ENCODE peak calls at places on chromosomes 13 and 19, in seven cellular contexts. T is transverse colon, C is AG09319, B is heart right ventricle, W is Calu3, E is fibroblast of mammary gland, I is IMR-90. M is an unnamed sample.

GRCh38 chr13:25446261-25446660 is 74.5 kb downstream of the ATP8A2 start:
- DNase-seq in T (no peak), C (no peak), B (no peak), W (no peak), E (no peak), I (no peak), M (no peak)

GRCh38 chr13:100673831-100674362 is 698 bp downstream of the TMTC4 start:
- DNase-seq in T (peak), C (no peak), B (peak), W (peak), E (peak), I (peak), M (peak)

GRCh38 chr13:110528911-110529310 is 32.6 kb downstream of the RAB20 start:
- DNase-seq in T (no peak), C (no peak), B (no peak), W (no peak), E (no peak), I (no peak), M (no peak)

GRCh38 chr19:14425696-14426138 is 6.6 kb upstream of the DDX39A start:
- DNase-seq in T (no peak), C (no peak), B (no peak), W (no peak), E (peak), I (peak), M (no peak)

GRCh38 chr19:21532904-21533303 is 27.5 kb downstream of the ZNF429 start:
- DNase-seq in T (no peak), C (no peak), B (no peak), W (no peak), E (no peak), I (no peak), M (no peak)

GRCh38 chr13:39329182-39329639 is 273.8 kb downstream of the LHFPL6 start:
- DNase-seq in T (peak), C (no peak), B (no peak), W (no peak), E (no peak), I (no peak), M (no peak)

GRCh38 chr19:11540642-11541041 is 2.0 kb downstream of the CNN1 start:
- DNase-seq in T (no peak), C (no peak), B (no peak), W (no peak), E (no peak), I (no peak), M (no peak)

GRCh38 chr19:30690935-30691505 is 318.8 kb downstream of the ZNF536 start:
- DNase-seq in T (no peak), C (no peak), B (no peak), W (no peak), E (no peak), I (no peak), M (no peak)

GRCh38 chr13:26377038-26377437 is 123.1 kb downstream of the CDK8 start:
- DNase-seq in T (no peak), C (no peak), B (no peak), W (peak), E (peak), I (peak), M (peak)

GRCh38 chr19:10517760-10518443 is 655 bp upstream of the S1PR5 start:
- DNase-seq in T (no peak), C (no peak), B (peak), W (peak), E (no peak), I (peak), M (peak)

GRCh38 chr13:20487927-20488326 is 37.7 kb downstream of the CRYL1 start:
- DNase-seq in T (no peak), C (no peak), B (no peak), W (no peak), E (peak), I (no peak), M (no peak)

GRCh38 chr19:48635263-48635965 is 1.8 kb downstream of the DBP start:
- DNase-seq in T (peak), C (no peak), B (peak), W (peak), E (no peak), I (no peak), M (no peak)

GRCh38 chr19:47020992-47021496 is 1.4 kb downstream of the NPAS1 start:
- DNase-seq in T (no peak), C (no peak), B (peak), W (no peak), E (no peak), I (no peak), M (no peak)

GRCh38 chr19:30692517-30692870 is 320.3 kb downstream of the ZNF536 start:
- DNase-seq in T (no peak), C (no peak), B (no peak), W (no peak), E (no peak), I (no peak), M (no peak)

GRCh38 chr19:38233740-38234251 is 9.8 kb upstream of the DPF1 start:
- DNase-seq in T (peak), C (no peak), B (peak), W (peak), E (peak), I (peak), M (peak)

GRCh38 chr13:95188128-95188527 is 113.1 kb downstream of the ABCC4 start:
- DNase-seq in T (no peak), C (no peak), B (no peak), W (no peak), E (peak), I (no peak), M (no peak)

GRCh38 chr19:931860-932646 is 6.2 kb downstream of the ARID3A start:
- DNase-seq in T (no peak), C (no peak), B (no peak), W (no peak), E (no peak), I (no peak), M (no peak)

GRCh38 chr13:113916330-113916815 is 52.5 kb upstream of the GAS6 start:
- DNase-seq in T (no peak), C (no peak), B (no peak), W (no peak), E (peak), I (peak), M (peak)

GRCh38 chr13:100506154-100506553 is 82.4 kb downstream of the GGACT start:
- DNase-seq in T (no peak), C (no peak), B (no peak), W (no peak), E (no peak), I (no peak), M (no peak)

GRCh38 chr13:101301053-101301452 is 115.3 kb downstream of the NALCN start:
- DNase-seq in T (no peak), C (no peak), B (no peak), W (no peak), E (no peak), I (no peak), M (no peak)

GRCh38 chr19:33241530-33242101 is 16.0 kb upstream of the SLC7A10 start:
- DNase-seq in T (peak), C (no peak), B (no peak), W (peak), E (peak), I (no peak), M (peak)

GRCh38 chr13:99955747-99956472 is 15.7 kb downstream of the ZIC5 start:
- DNase-seq in T (no peak), C (no peak), B (no peak), W (no peak), E (peak), I (peak), M (no peak)

DNA sequence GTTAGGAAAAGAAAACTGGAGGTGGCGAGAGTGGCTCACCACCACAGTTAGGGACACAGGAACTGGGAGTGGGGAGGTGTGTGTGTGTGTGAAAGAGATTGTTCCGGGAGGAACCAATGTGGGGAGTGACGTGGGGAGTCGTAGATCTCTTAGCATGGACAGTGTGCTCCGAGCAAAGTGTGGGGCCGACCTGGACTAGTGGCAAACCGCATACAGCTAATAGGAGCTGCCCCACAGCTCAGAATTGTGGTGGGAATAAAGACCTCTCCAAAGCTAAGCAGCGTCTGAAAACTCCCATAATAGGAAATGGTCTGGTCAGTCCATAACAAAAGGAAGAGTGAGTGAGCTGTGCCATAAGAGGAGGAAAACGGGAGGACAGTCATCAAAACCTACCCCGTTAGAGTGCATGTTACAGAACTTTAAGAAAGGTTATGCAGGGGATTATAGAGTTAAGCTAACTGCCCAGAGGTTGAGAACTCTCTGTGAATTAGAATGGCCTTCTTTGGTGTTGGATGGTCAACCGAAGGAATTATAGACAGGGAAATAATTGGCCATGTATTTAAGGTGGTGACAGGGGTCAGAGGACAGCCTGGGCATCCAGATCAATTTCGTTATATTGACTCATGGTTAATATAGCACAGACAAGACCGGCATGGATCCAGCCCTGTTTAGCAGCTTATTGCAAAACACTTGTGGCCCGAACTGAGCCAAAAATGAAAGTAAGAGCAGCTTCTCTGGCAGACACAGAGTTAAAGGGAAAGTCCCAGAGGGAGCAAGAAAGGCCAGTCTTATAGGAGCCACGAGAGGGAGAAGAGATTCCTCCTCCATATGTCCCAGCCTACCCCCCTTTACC is 8.9 kb upstream of the SLC15A1 start:
- DNase-seq in T (no peak), C (peak), B (no peak), W (no peak), E (peak), I (peak), M (peak)
- TF ChIP-seq CTCF in T (no peak), C (peak), B (no peak), W (no peak), E (no peak), I (no peak), M (peak)

GRCh38 chr13:88979465-88980180 is 1308.5 kb downstream of the SLITRK5 start:
- DNase-seq in T (no peak), C (no peak), B (no peak), W (no peak), E (no peak), I (no peak), M (peak)
- TF ChIP-seq CTCF in T (no peak), C (no peak), B (no peak), W (no peak), E (no peak), I (no peak), M (peak)

DNA sequence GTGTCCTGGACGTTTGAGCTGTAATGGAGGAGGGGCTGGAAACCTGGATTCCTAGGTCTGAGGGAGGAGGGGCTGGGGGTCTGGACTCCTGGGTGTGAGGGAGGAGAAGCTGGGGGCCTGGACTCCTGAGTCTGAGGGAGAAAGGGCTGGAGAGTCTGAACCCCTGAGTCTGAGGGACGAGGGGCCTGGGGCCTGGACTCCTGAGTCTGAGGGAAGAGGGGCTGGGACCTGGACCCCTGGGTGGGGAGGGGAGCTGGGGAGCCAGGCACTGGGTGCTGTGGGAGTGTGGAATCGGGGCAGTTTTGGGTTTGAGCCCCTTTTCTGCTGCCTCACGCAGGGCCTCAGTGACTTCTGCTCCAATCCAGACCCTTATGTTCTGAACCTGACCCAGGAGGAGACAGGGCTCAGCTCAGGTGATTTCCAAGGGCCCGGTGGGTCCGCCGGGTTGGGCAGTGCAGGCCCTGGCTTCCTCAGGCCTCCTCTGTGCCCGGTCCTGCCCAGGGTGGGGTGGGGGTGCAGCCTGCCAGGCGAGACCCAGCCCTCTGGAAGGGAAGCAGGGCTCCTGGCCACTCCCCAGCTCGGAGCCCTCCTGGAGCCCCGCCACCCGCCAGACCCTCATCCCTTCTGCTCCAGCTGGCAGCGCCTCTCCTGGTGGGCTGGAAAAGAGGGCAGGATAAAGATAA is 14.4 kb downstream of the TTYH1 start:
- DNase-seq in T (no peak), C (no peak), B (no peak), W (no peak), E (no peak), I (no peak), M (no peak)
- TF ChIP-seq CTCF in T (no peak), C (no peak), B (no peak), W (no peak), E (no peak), I (no peak), M (no peak)

GRCh38 chr13:64471916-64472315 is 2758.2 kb downstream of the PCDH9 start:
- DNase-seq in T (no peak), C (no peak), B (no peak), W (no peak), E (peak), I (peak), M (peak)
- TF ChIP-seq CTCF in T (no peak), C (peak), B (no peak), W (no peak), E (peak), I (peak), M (peak)

DNA sequence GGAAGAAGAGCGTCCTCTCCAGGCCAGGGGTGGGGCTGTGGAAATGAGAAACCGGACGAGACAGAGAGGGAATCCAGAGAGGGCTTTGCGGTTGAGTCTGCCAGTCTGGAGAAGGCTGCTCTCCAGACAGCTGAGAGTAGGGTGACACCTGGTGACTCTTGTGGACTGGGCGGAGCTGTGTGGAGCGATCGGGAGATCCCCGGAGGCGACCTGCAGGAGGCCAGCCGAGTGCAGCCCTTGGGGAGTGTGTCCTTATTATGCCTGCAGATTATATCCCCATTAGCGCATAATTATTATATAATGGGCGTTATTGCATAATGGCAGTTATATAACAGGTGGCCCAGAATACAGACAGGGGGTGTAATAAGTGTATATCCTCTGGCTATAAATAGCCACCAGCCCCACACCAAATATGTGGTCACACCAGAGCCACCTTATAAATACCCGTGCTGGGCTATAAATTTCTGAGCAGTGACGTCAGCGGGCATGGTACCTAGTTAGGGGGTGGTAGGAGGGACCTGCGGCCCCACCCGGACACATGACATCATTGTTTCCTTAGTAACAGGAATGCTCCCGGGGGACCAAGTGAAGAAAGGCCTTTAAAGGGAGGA is 41.2 kb downstream of the NFIX start:
- DNase-seq in T (peak), C (no peak), B (no peak), W (peak), E (peak), I (peak), M (peak)
- TF ChIP-seq CTCF in T (peak), C (no peak), B (no peak), W (no peak), E (peak), I (no peak), M (peak)

GRCh38 chr13:75637101-75637774 is 1.1 kb downstream of the LMO7 start:
- DNase-seq in T (no peak), C (no peak), B (no peak), W (no peak), E (peak), I (no peak), M (no peak)
- TF ChIP-seq CTCF in T (no peak), C (no peak), B (no peak), W (no peak), E (no peak), I (no peak), M (no peak)

GRCh38 chr19:18839465-18840287 is 7.9 kb downstream of the UPF1 start:
- DNase-seq in T (no peak), C (no peak), B (no peak), W (no peak), E (no peak), I (no peak), M (no peak)

GRCh38 chr19:18842166-18842565 is 10.4 kb downstream of the UPF1 start:
- DNase-seq in T (no peak), C (no peak), B (no peak), W (no peak), E (no peak), I (no peak), M (no peak)

GRCh38 chr19:18843960-18844359 is 12.2 kb downstream of the UPF1 start:
- DNase-seq in T (no peak), C (no peak), B (no peak), W (no peak), E (no peak), I (no peak), M (no peak)

GRCh38 chr19:18840288-18841260 is 8.8 kb downstream of the UPF1 start:
- DNase-seq in T (no peak), C (no peak), B (no peak), W (no peak), E (no peak), I (no peak), M (no peak)

GRCh38 chr19:18841400-18841799 is 9.6 kb downstream of the UPF1 start:
- DNase-seq in T (no peak), C (no peak), B (no peak), W (no peak), E (no peak), I (no peak), M (no peak)
- TF ChIP-seq CTCF in T (no peak), C (no peak), B (no peak), W (no peak), E (no peak), I (no peak), M (no peak)

DNA sequence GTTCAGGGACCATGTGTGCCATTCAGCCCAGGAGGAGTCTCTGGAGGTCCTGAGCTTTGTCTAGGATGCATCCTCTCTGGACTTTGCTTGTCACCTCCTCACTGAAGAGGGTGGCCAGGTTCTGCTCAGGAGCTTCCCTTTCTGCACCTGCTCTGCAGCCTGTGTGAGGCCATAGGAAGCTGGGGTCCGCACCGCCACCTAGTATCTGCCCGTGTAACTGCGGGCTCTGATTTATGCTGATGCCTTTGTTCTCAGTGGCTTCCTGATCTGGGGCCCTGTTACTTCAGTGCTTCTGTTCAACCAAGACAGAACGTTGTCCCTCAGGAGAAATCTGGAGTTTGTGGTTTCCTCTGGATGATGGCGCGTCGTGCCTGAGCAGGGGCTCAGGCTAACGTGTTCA is 15.5 kb downstream of the ZNF610 start:
- DNase-seq in T (no peak), C (no peak), B (no peak), W (no peak), E (no peak), I (no peak), M (no peak)
- TF ChIP-seq CTCF in T (no peak), C (no peak), B (no peak), W (no peak), E (no peak), I (no peak), M (no peak)

DNA sequence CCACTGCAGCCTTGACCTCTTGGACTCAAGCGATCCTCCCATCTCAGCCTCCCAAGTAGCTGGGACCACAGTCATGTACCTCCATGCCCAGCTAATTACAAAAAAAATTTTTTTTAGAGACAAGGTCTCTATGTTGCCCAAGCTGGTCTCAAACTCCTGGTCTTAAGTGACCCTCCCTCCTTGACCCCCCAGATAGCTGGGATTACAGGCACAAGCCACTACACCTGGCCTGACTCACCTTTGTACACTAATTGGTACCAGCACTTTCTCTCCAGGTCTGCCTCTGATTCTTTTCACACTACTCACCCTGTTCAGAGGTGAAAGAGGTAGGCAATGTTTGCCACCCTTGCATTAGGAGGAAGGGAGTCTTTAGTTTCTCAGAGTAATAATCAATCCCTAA is 5.5 kb upstream of the EPS15L1 start:
- DNase-seq in T (no peak), C (no peak), B (no peak), W (no peak), E (no peak), I (no peak), M (no peak)
- TF ChIP-seq CTCF in T (no peak), C (no peak), B (no peak), W (no peak), E (no peak), I (no peak), M (no peak)